ENCODE peak calls at places on chromosomes 5 and 9, in seven cellular contexts. F, X, L, T, G, I and B are unnamed samples.

GRCh38 chr5:159660401-159660800 is 255.9 kb upstream of the ADRA1B start:
- DNase-seq in F (no peak), X (no peak), L (no peak), T (no peak), G (no peak), I (peak; percentile 42), B (no peak)

GRCh38 chr5:178389031-178389729 is 156.6 kb upstream of the PHYKPL start:
- DNase-seq in F (no peak), X (no peak), L (no peak), T (no peak), G (no peak), I (no peak), B (no peak)

GRCh38 chr9:13149454-13149853 is 130.0 kb downstream of the MPDZ start:
- DNase-seq in F (no peak), X (no peak), L (no peak), T (peak; percentile 23), G (no peak), I (no peak), B (no peak)

GRCh38 chr5:173802670-173803165 is 85.4 kb upstream of the CPEB4 start:
- DNase-seq in F (no peak), X (no peak), L (no peak), T (peak; percentile 46), G (no peak), I (peak; percentile 65), B (no peak)

GRCh38 chr5:140113180-140113698 is 670 bp upstream of the PURA start:
- DNase-seq in F (no peak), X (peak; percentile 56), L (no peak), T (peak; percentile 24), G (no peak), I (no peak), B (peak; percentile 55)

GRCh38 chr5:14790931-14791330 is 80.6 kb downstream of the ANKH start:
- DNase-seq in F (no peak), X (no peak), L (no peak), T (no peak), G (no peak), I (no peak), B (no peak)

GRCh38 chr5:74934949-74935751 is 69.0 kb upstream of the FAM169A start:
- DNase-seq in F (peak; percentile 38), X (peak; percentile 64), L (no peak), T (no peak), G (no peak), I (peak; percentile 59), B (no peak)

GRCh38 chr5:174520420-174521396 is 203.7 kb upstream of the MSX2 start:
- DNase-seq in F (peak; percentile 93), X (peak; percentile 94), L (no peak), T (no peak), G (no peak), I (no peak), B (no peak)

GRCh38 chr9:79895232-79895631 is 323.5 kb downstream of the TLE4 start:
- DNase-seq in F (no peak), X (no peak), L (no peak), T (no peak), G (no peak), I (no peak), B (no peak)

GRCh38 chr9:123723135-123723875 is 206.6 kb downstream of the DENND1A start:
- DNase-seq in F (no peak), X (no peak), L (no peak), T (no peak), G (no peak), I (no peak), B (no peak)
- H3K9me3 ChIP-seq in F (no peaks in the 10 kb centered on the region), X (peaks cover 24% of the 10 kb centered on the region), L (peaks cover 17% of the 10 kb centered on the region), T (no peaks in the 10 kb centered on the region), G (no peaks in the 10 kb centered on the region), I (peaks cover 11% of the 10 kb centered on the region), B (no peaks in the 10 kb centered on the region)

GRCh38 chr9:134163374-134164196 is 779 bp downstream of the RNU6ATAC start:
- DNase-seq in F (no peak), X (peak; percentile 57), L (peak; percentile 44), T (peak; percentile 77), G (no peak), I (peak; percentile 25), B (peak; percentile 72)
- H3K27ac ChIP-seq in F (no peak overlapping the region), X (no peak overlapping the region), L (no peak overlapping the region), T (no peak overlapping the region), G (no peak overlapping the region), I (no peak overlapping the region), B (no peak overlapping the region)

DNA sequence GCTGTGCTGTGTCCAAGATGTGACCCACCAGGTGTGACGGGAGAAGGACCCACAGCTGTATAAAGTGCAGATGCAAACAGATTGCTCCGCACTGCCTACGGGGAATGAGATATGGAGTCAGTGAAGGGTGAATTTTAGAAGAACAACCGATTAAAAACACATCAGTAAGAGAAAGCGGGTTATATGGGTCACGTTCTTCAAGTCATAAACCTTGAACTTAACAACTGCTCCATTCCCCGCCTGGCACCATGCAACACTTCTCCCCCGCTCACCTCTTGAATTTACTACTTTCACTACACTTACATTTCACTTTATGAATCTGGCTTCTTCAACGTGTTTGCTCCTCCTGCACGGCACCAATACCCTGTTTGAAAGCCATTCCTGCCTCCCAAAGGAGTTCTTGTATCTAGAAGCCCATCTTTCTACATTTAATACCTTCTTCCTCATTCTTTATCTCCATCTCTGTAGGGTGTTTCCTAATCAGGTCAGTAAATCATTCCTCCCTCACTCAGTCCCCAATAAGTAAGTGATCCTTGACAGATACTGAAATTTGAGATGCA is 26.0 kb downstream of the BRINP1 start:
- DNase-seq in F (no peak), X (no peak), L (no peak), T (no peak), G (no peak), I (no peak), B (no peak)
- H3K4me1 ChIP-seq in F (no peaks in the 10 kb centered on the region), X (peaks cover 7% of the 10 kb centered on the region), L (no peaks in the 10 kb centered on the region), T (no peaks in the 10 kb centered on the region), G (no peaks in the 10 kb centered on the region), I (no peaks in the 10 kb centered on the region), B (no peaks in the 10 kb centered on the region)

DNA sequence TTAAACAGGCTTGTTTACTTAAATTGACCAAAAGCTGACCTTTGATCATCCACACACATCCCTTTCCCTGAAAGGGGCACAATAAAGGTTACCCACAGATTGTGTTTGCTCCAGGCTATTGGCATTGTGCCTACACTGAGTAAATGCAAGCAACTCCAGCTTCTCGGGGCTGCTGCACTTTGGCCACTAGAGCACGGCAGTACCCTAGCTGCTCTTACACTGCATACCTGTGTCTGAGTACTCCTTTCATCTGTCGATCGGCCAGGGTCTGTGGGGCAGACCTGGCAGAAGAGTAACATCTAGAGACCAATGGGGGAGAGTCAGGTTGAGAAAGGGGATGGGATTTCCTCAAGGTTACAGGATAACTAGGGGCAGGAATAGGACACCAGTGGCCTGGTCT is 281.9 kb upstream of the NMUR2 start:
- DNase-seq in F (no peak), X (peak; percentile 5), L (no peak), T (no peak), G (no peak), I (peak; percentile 16), B (no peak)
- H3K9me3 ChIP-seq in F (no peaks in the 10 kb centered on the region), X (no peaks in the 10 kb centered on the region), L (peaks cover 6% of the 10 kb centered on the region), T (no peaks in the 10 kb centered on the region), G (no peaks in the 10 kb centered on the region), I (peaks cover 5% of the 10 kb centered on the region), B (no peaks in the 10 kb centered on the region)